ENCODE peak calls at places on chromosome 15, in seven cellular contexts. E is left lung, T is body of pancreas, X is breast epithelium, W is psoas muscle, O is colonic mucosa, G is PC-3. L is an unnamed sample. For H3K4me1, the result is how much of the 10 kb centered on the place peaks cover.

GRCh38 chr15:48578965-48579364 is 66.5 kb downstream of the FBN1 start:
- DNase-seq in X (no peak), E (no peak), T (no peak), W (no peak), G (no peak), O (no peak), L (no peak)

GRCh38 chr15:44296625-44297524 is 8.4 kb downstream of the GOLM2 start:
- DNase-seq in E (no peak), W (no peak), O (peak), T (peak), X (no peak), G (peak), L (no peak)

GRCh38 chr15:57703387-57703786 is 3.1 kb upstream of the POLR2M start:
- DNase-seq in X (no peak), E (no peak), G (peak), T (no peak), O (no peak), W (no peak), L (no peak)

GRCh38 chr15:47824185-47824584 is 106.9 kb downstream of the SEMA6D start:
- DNase-seq in O (no peak), W (no peak), E (no peak), T (no peak), X (no peak), G (no peak), L (no peak)

GRCh38 chr15:65071381-65071811 is 3.6 kb upstream of the RASL12 start:
- DNase-seq in W (peak), E (no peak), X (no peak), G (no peak), O (no peak), T (no peak), L (peak)

GRCh38 chr15:57827021-57827420 is 120.5 kb downstream of the POLR2M start:
- DNase-seq in T (no peak), W (no peak), X (no peak), E (no peak), O (no peak), G (peak), L (no peak)

GRCh38 chr15:33964665-33965040 is 3.6 kb upstream of the CHRM5 start:
- DNase-seq in G (no peak), O (no peak), E (no peak), X (no peak), W (no peak), T (no peak), L (no peak)

GRCh38 chr15:90706394-90707327 is 10.5 kb upstream of the BLM start:
- DNase-seq in G (no peak), E (no peak), W (no peak), X (no peak), T (no peak), O (no peak), L (no peak)

DNA sequence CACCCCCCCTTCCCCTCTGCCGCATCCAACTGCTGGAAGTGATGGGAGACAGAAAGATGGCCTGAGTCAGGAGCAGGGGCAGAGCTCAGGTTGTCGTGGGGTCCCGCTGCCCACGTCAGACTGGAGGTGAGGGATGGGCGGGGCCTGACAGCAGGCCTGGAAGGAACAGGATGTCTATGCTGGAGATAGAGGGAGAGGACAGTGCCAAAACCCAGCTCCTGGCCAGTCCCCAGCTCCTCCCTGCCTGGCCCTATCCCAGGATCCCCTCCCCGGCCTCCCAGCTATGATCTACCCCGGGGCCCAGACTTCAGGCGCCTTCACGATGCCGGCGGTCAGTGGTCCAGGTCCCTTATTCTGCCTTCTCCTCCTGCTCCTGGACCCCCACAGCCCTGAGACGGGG is at the start of gene LMAN1L:
- DNase-seq in W (no peak), O (no peak), E (no peak), X (no peak), T (no peak), G (no peak), L (peak)
- H3K4me1 ChIP-seq in W (under half), O (under half), E (under half), X (under half), T (under half), G (under half), L (under half)

GRCh38 chr15:83066761-83067637 is at the start of gene BTBD1:
- DNase-seq in G (peak), O (peak), E (peak), X (peak), W (peak), T (peak), L (peak)
- TF ChIP-seq CTCF in G (no peak), O (no peak), E (peak), X (no peak), W (no peak), T (peak), L (no peak)

DNA sequence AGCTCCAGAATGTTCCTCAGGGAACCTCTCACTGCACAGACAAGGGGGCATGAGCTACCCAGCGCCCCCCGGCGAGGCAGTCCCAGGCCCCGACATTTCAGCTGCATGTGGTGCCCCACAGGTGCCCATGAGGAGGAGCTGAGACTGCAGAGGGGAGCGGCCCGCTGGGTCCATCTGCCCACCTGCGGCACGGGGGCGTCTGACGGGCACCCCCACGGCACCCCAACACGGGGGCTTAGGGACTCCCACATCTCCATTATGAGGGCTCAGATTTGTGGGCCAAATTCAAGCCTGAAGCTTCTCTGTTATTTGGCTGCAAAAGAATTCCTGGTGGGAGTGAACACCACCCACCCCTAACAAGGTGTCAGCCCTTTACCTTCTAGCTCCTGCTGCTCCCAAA is 258.4 kb downstream of the UACA start:
- DNase-seq in X (no peak), G (no peak), O (no peak), E (no peak), W (no peak), T (no peak), L (no peak)
- H3K27ac ChIP-seq in X (no peak), G (peak), O (no peak), E (peak), W (no peak), T (no peak), L (peak)

DNA sequence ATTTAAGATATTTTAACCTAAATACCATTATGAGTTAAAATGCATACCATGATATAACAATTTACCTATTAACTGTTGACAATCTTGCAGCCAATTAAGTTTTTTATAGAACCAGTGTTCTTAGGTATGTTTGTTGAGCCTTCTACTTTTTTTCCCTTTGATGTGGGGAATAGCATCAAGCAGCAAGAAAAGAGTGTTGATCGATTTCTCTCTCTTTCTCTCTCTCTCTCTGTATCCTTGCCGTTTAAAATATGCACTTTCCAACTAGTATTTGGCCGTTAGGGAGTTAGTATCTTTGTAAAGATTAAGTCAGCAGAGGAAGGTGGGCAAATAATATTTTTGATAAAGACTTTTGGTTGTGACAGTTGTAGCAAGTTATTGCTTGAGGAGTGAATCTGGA is 5.9 kb downstream of the CHD2 start:
- DNase-seq in E (no peak), X (no peak), W (no peak), T (no peak), O (no peak), G (no peak), L (no peak)
- H3K4me1 ChIP-seq in E (under half), X (under half), W (half or more), T (half or more), O (under half), G (half or more), L (half or more)

GRCh38 chr15:77782691-77783090 is 150.0 kb upstream of the LINGO1 start:
- DNase-seq in T (no peak), E (no peak), W (no peak), G (no peak), O (no peak), X (no peak), L (no peak)
- TF ChIP-seq CTCF in T (no peak), E (no peak), W (no peak), G (no peak), O (no peak), X (no peak), L (no peak)